ENCODE peak calls at places on chromosomes 13 and 19, in nine cellular contexts. A is mesenchymal stem cell; U is caudate nucleus; D is A549; Z is thyroid gland; H is transverse colon; P is CD8-positive, alpha-beta T cell; L is heart left ventricle; K is RWPE1. I is an unnamed sample.
A peak's percentile ranks its signal among the peaks of the same experiment; 100 is the strongest.

GRCh38 chr13:52838433-52839107 is 9.9 kb downstream of the PCDH8 start:
- DNase-seq in A (no peak), U (no peak), D (no peak), Z (no peak), H (no peak), P (no peak), L (no peak), K (no peak), I (no peak)

GRCh38 chr13:50636007-50636704 is 207.3 kb downstream of the DLEU7 start:
- DNase-seq in A (no peak), U (no peak), D (no peak), Z (no peak), H (no peak), P (no peak), L (no peak), K (no peak), I (no peak)

GRCh38 chr19:45676851-45677263 is 8.8 kb downstream of the GIPR start:
- DNase-seq in A (no peak), U (peak; percentile 13), D (no peak), Z (peak; percentile 16), H (peak; percentile 56), P (peak; percentile 39), L (no peak), K (no peak), I (no peak)

GRCh38 chr19:36257512-36257876 is 42.6 kb downstream of the ZNF146 start:
- DNase-seq in A (no peak), U (peak; percentile 22), D (no peak), Z (peak; percentile 58), H (no peak), P (no peak), L (peak; percentile 56), K (no peak), I (no peak)

GRCh38 chr13:49836516-49836915 is 44.0 kb upstream of the KPNA3 start:
- DNase-seq in A (no peak), U (no peak), D (no peak), Z (no peak), H (no peak), P (no peak), L (no peak), K (peak; percentile 34), I (no peak)

GRCh38 chr19:34430738-34431625 is 2.8 kb downstream of the UBA2 start:
- DNase-seq in A (peak; percentile 80), U (no peak), D (peak; percentile 98), Z (peak; percentile 2), H (no peak), P (peak; percentile 15), L (no peak), K (peak; percentile 66), I (no peak)

GRCh38 chr13:106129273-106129672 is 406.2 kb downstream of the EFNB2 start:
- DNase-seq in A (no peak), U (no peak), D (no peak), Z (no peak), H (no peak), P (no peak), L (no peak), K (no peak), I (no peak)

GRCh38 chr13:23945612-23946011 is 48.3 kb upstream of the C1QTNF9B start:
- DNase-seq in A (no peak), U (no peak), D (no peak), Z (peak; percentile 18), H (no peak), P (no peak), L (no peak), K (no peak), I (no peak)

GRCh38 chr13:72181661-72182060 is 314.7 kb upstream of the DACH1 start:
- DNase-seq in A (no peak), U (no peak), D (no peak), Z (no peak), H (no peak), P (no peak), L (no peak), K (no peak), I (no peak)

GRCh38 chr13:70128098-70128497 is 19.8 kb upstream of the KLHL1 start:
- DNase-seq in A (no peak), U (no peak), D (no peak), Z (no peak), H (no peak), P (no peak), L (no peak), K (no peak), I (no peak)

GRCh38 chr13:95228130-95228529 is 73.1 kb downstream of the ABCC4 start:
- DNase-seq in A (no peak), U (no peak), D (no peak), Z (no peak), H (no peak), P (no peak), L (no peak), K (no peak), I (no peak)

GRCh38 chr19:37896142-37896541 is 10.3 kb downstream of the WDR87 start:
- DNase-seq in A (no peak), U (no peak), D (no peak), Z (no peak), H (no peak), P (no peak), L (no peak), K (no peak), I (no peak)

GRCh38 chr19:37893845-37894575 is 12.4 kb downstream of the WDR87 start:
- DNase-seq in A (no peak), U (no peak), D (no peak), Z (peak; percentile 56), H (no peak), P (no peak), L (no peak), K (no peak), I (no peak)

GRCh38 chr19:37902668-37903067 is 3.7 kb downstream of the WDR87 start:
- DNase-seq in A (peak; percentile 71), U (peak; percentile 74), D (peak; percentile 98), Z (peak; percentile 92), H (peak; percentile 89), P (peak; percentile 81), L (peak; percentile 78), K (peak; percentile 78), I (no peak)

GRCh38 chr19:37903096-37903495 is 3.3 kb downstream of the WDR87 start:
- DNase-seq in A (no peak), U (no peak), D (no peak), Z (no peak), H (no peak), P (no peak), L (no peak), K (no peak), I (no peak)

GRCh38 chr19:37899453-37899852 is 6.9 kb downstream of the WDR87 start:
- DNase-seq in A (no peak), U (no peak), D (no peak), Z (no peak), H (no peak), P (no peak), L (no peak), K (no peak), I (no peak)
- H3K27ac ChIP-seq in A (no peak overlapping the region), U (no peak overlapping the region), D (no peak overlapping the region), Z (no peak overlapping the region), H (no peak overlapping the region), P (no peak overlapping the region), L (no peak overlapping the region), K (no peak overlapping the region), I (no peak overlapping the region)

DNA sequence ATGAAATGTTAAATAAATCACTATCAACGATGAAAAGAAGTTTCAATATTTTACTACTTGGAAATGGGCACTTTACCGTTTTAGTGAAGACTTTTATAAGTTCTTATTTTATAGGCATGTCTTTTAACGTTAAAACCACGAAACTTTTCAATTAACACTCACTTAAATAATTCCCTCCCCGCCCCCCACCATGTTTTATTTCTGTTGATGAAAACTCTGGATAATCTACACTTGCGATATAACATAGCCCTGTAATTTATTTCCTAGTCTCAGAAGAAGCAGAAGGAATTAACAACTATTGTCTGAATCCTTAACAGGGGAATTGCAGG is 343 bp upstream of the ZNF285 start:
- DNase-seq in A (no peak), U (no peak), D (peak; percentile 16), Z (no peak), H (no peak), P (no peak), L (no peak), K (no peak), I (no peak)
- H3K27ac ChIP-seq in A (no peak overlapping the region), U (no peak overlapping the region), D (peak overlapping the region; percentile 82), Z (no peak overlapping the region), H (no peak overlapping the region), P (no peak overlapping the region), L (peak overlapping the region; percentile 62), K (no peak overlapping the region), I (no peak overlapping the region)

GRCh38 chr19:2973229-2973628 is 4.1 kb upstream of the TLE6 start:
- DNase-seq in A (no peak), U (no peak), D (no peak), Z (peak; percentile 28), H (no peak), P (no peak), L (peak; percentile 77), K (no peak), I (no peak)
- H3K27ac ChIP-seq in A (no peak overlapping the region), U (no peak overlapping the region), D (no peak overlapping the region), Z (peak overlapping the region; percentile 81), H (peak overlapping the region; percentile 65), P (no peak overlapping the region), L (peak overlapping the region; percentile 89), K (no peak overlapping the region), I (no peak overlapping the region)

GRCh38 chr19:48513289-48514122 is 1.9 kb upstream of the LMTK3 start:
- DNase-seq in A (peak; percentile 71), U (peak; percentile 95), D (peak; percentile 94), Z (peak; percentile 73), H (peak; percentile 75), P (peak; percentile 65), L (peak; percentile 73), K (peak; percentile 67), I (no peak)

GRCh38 chr19:48510421-48511268 is 990 bp downstream of the LMTK3 start:
- DNase-seq in A (peak; percentile 65), U (peak; percentile 91), D (no peak), Z (peak; percentile 70), H (peak; percentile 71), P (peak; percentile 69), L (peak; percentile 79), K (peak; percentile 42), I (no peak)

GRCh38 chr19:48511321-48511731 is 309 bp downstream of the LMTK3 start:
- DNase-seq in A (no peak), U (no peak), D (no peak), Z (no peak), H (no peak), P (no peak), L (no peak), K (no peak), I (no peak)

GRCh38 chr19:48512504-48513288 is 1.1 kb upstream of the LMTK3 start:
- DNase-seq in A (no peak), U (peak; percentile 73), D (no peak), Z (no peak), H (no peak), P (no peak), L (no peak), K (no peak), I (no peak)

DNA sequence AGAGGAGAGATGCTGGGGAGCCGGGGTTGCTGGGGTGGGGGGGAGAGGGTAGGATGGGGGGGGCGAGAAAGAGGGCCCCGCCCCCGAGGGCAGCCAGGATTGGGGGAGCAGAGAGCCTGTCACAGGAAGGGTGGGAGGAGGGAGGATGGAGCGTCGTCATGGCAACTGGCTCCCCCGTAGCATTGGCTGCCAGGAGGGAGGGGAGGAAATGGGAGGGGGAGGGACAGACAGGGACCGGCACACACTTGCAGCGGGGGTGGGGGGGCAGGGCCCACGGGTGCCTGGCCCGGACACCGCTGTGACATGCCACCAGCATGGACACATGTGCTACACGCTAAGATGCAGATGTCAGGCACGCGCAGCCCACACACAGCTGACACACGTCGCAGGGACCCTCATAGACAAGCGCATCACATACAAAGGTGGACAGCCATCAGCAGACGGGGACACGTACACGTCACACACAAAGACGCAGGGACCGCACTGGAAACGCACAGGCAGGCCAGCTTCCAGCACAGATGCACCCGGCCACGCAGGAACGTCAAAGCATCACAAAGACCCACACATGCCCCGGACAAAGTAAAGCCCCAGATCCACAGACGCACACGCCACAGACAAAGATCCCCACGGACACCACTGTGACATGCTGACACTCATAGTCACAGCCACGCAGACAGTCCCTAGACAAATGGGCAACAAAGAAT is at the start of gene LMTK3:
- DNase-seq in A (peak; percentile 36), U (peak; percentile 96), D (peak; percentile 75), Z (no peak), H (peak; percentile 55), P (peak; percentile 78), L (no peak), K (peak; percentile 50), I (no peak)
- H3K27ac ChIP-seq in A (no peak within 1 kb of the TSS), U (peak within 1 kb of the TSS; percentile 75), D (peak within 1 kb of the TSS; percentile 92), Z (no peak within 1 kb of the TSS), H (no peak within 1 kb of the TSS), P (peak within 1 kb of the TSS; percentile 36), L (no peak within 1 kb of the TSS), K (no peak within 1 kb of the TSS), I (no peak within 1 kb of the TSS)

I was measured in epithelial cell of prostate.